ENCODE peak calls at places on chromosome 19, in four cellular contexts. X is stimulated activated CD4-positive, alpha-beta T cell treated with anti-CD3 and anti-CD28 coated beads, Interleukin-15, amount 100 ng/mL, for 1 hour; E is mucosa of gallbladder; Q is HEK293T. N is an unnamed sample.

GRCh38 chr19:11699931-11700794 is 38.6 kb downstream of the ZNF823 start:
- DNase-seq in E (no peak), X (no peak), Q (peak; percentile 37), N (no peak)

GRCh38 chr19:18153555-18154134 is 682 bp downstream of the PIK3R2 start:
- DNase-seq in Q (no peak), E (no peak), X (no peak), N (no peak)

GRCh38 chr19:19628499-19629134 is 597 bp upstream of the LPAR2 start:
- DNase-seq in E (peak; percentile 73), Q (no peak), X (no peak), N (no peak)

GRCh38 chr19:42466521-42467436 is 24.0 kb upstream of the CXCL17 start:
- DNase-seq in E (no peak), Q (no peak), X (no peak), N (no peak)

GRCh38 chr19:48997972-48998371 is 4.3 kb downstream of the RUVBL2 start:
- DNase-seq in X (no peak), E (no peak), Q (peak; percentile 63), N (no peak)

GRCh38 chr19:13129384-13129783 is 11.3 kb downstream of the NACC1 start:
- DNase-seq in E (no peak), X (no peak), Q (no peak), N (no peak)

GRCh38 chr19:51703655-51704515 is 10.8 kb downstream of the SPACA6 start:
- DNase-seq in Q (peak; percentile 94), X (peak; percentile 94), E (peak; percentile 96), N (peak; percentile 87)

GRCh38 chr19:57302020-57302465 is 18.2 kb upstream of the ZNF543 start:
- DNase-seq in Q (no peak), X (no peak), E (peak; percentile 22), N (peak; percentile 65)

GRCh38 chr19:34220472-34221063 is 33.8 kb upstream of the GARRE1 start:
- DNase-seq in X (no peak), E (peak; percentile 54), Q (peak; percentile 59), N (no peak)

GRCh38 chr19:48806518-48806817 is 4.4 kb downstream of the BCAT2 start:
- DNase-seq in Q (no peak), E (no peak), X (no peak), N (no peak)

GRCh38 chr19:6997679-6998445 is 23.4 kb downstream of the MBD3L2B start:
- DNase-seq in X (no peak), Q (no peak), E (no peak), N (no peak)

GRCh38 chr19:50358483-50359431 is 6.7 kb downstream of the NAPSA start:
- DNase-seq in E (peak; percentile 69), Q (no peak), X (peak; percentile 55), N (peak; percentile 46)

GRCh38 chr19:19458110-19458816 is 52.8 kb downstream of the GATAD2A start:
- DNase-seq in E (no peak), Q (no peak), X (no peak), N (no peak)

GRCh38 chr19:49609499-49610092 is 18.6 kb downstream of the PRR12 start:
- DNase-seq in X (no peak), Q (no peak), E (no peak), N (no peak)

GRCh38 chr19:7326105-7326877 is 22.4 kb upstream of the ARHGEF18 start:
- DNase-seq in X (no peak), E (no peak), Q (peak; percentile 53), N (no peak)

GRCh38 chr19:44007473-44007872 is 4.7 kb downstream of the ZNF230 start:
- DNase-seq in X (no peak), Q (no peak), E (no peak), N (no peak)

GRCh38 chr19:19385131-19385899 is 20.2 kb upstream of the GATAD2A start:
- DNase-seq in X (peak; percentile 99), Q (peak; percentile 96), E (peak; percentile 100), N (peak; percentile 99)

GRCh38 chr19:18397242-18398202 is at the start of gene LRRC25:
- DNase-seq in E (no peak), Q (no peak), X (no peak), N (no peak)

GRCh38 chr19:17109962-17110598 is 34.5 kb downstream of the MYO9B start:
- DNase-seq in Q (no peak), X (no peak), E (peak; percentile 54), N (no peak)

GRCh38 chr19:49362048-49362925 is at the start of gene TEAD2:
- DNase-seq in Q (peak; percentile 67), E (peak; percentile 54), X (no peak), N (no peak)

GRCh38 chr19:10553943-10554381 is 10.3 kb downstream of the ATG4D start:
- DNase-seq in Q (no peak), E (no peak), X (peak; percentile 29), N (no peak)

GRCh38 chr19:19170053-19170945 is at the start of gene MEF2B:
- DNase-seq in E (peak; percentile 64), Q (peak; percentile 95), X (peak; percentile 55), N (no peak)

GRCh38 chr19:5957132-5957531 is 20.8 kb downstream of the RANBP3 start:
- DNase-seq in Q (no peak), X (no peak), E (no peak), N (no peak)

GRCh38 chr19:34273121-34273845 is 18.9 kb downstream of the GARRE1 start:
- DNase-seq in E (no peak), X (no peak), Q (no peak), N (no peak)

GRCh38 chr19:15781659-15782058 is 5.8 kb upstream of the OR10H5 start:
- DNase-seq in E (no peak), Q (no peak), X (no peak), N (no peak)

GRCh38 chr19:7210359-7210758 is 83.9 kb downstream of the INSR start:
- DNase-seq in Q (no peak), X (no peak), E (no peak), N (no peak)

GRCh38 chr19:632228-633067 is 889 bp downstream of the POLRMT start:
- DNase-seq in X (no peak), Q (peak; percentile 68), E (no peak), N (no peak)

GRCh38 chr19:50565984-50566903 is 2.0 kb downstream of the LRRC4B start:
- DNase-seq in Q (no peak), X (no peak), E (no peak), N (no peak)

GRCh38 chr19:6766357-6767080 is 716 bp downstream of the SH2D3A start:
- DNase-seq in X (no peak), E (no peak), Q (no peak), N (no peak)

GRCh38 chr19:58325623-58326022 is 1.2 kb upstream of the ZSCAN22 start:
- DNase-seq in E (no peak), X (no peak), Q (no peak), N (no peak)

GRCh38 chr19:15534957-15535864 is 26.9 kb downstream of the CYP4F22 start:
- DNase-seq in E (no peak), Q (no peak), X (no peak), N (no peak)

GRCh38 chr19:13507053-13507611 is 853 bp upstream of the CACNA1A start:
- DNase-seq in X (no peak), E (no peak), Q (no peak), N (no peak)